ENCODE peak calls at places on chromosomes 11 and 22, in four cellular contexts. One of them, this sample, is unnamed.

GRCh38 chr11:123454060-123454651 is 24.1 kb downstream of the GRAMD1B start:
- DNase-seq in transverse colon: peak
- DNase-seq in A549: peak
- DNase-seq in HCT116: peak
- DNase-seq in this sample: no peak

GRCh38 chr11:76415073-76415472 is 29.7 kb upstream of the EMSY start:
- DNase-seq in transverse colon: no peak
- DNase-seq in A549: peak
- DNase-seq in HCT116: no peak
- DNase-seq in this sample: no peak

GRCh38 chr22:29715240-29715639 is 4.6 kb upstream of the CABP7 start:
- DNase-seq in transverse colon: no peak
- DNase-seq in A549: no peak
- DNase-seq in HCT116: no peak
- DNase-seq in this sample: no peak

GRCh38 chr11:92329644-92330043 is 105.0 kb downstream of the FAT3 start:
- DNase-seq in transverse colon: no peak
- DNase-seq in A549: no peak
- DNase-seq in HCT116: no peak
- DNase-seq in this sample: no peak

GRCh38 chr11:95296621-95297025 is 65.6 kb upstream of the SESN3 start:
- DNase-seq in transverse colon: no peak
- DNase-seq in A549: no peak
- DNase-seq in HCT116: no peak
- DNase-seq in this sample: no peak

GRCh38 chr11:40514124-40514523 is 945.3 kb downstream of the LRRC4C start:
- DNase-seq in transverse colon: no peak
- DNase-seq in A549: peak
- DNase-seq in HCT116: no peak
- DNase-seq in this sample: no peak

GRCh38 chr11:32438883-32439487 is 3.6 kb upstream of the WT1 start:
- DNase-seq in transverse colon: no peak
- DNase-seq in A549: no peak
- DNase-seq in HCT116: no peak
- DNase-seq in this sample: no peak

GRCh38 chr11:77094841-77095365 is 7.7 kb upstream of the OMP start:
- DNase-seq in transverse colon: no peak
- DNase-seq in A549: no peak
- DNase-seq in HCT116: no peak
- DNase-seq in this sample: no peak

GRCh38 chr11:110174645-110175310 is 81.6 kb downstream of the ZC3H12C start:
- DNase-seq in transverse colon: no peak
- DNase-seq in A549: no peak
- DNase-seq in HCT116: no peak
- DNase-seq in this sample: no peak

GRCh38 chr11:13339196-13340153 is 61.9 kb downstream of the BMAL1 start:
- DNase-seq in transverse colon: no peak
- DNase-seq in A549: peak
- DNase-seq in HCT116: no peak
- DNase-seq in this sample: no peak

GRCh38 chr11:18768472-18768901 is 23.1 kb downstream of the PTPN5 start:
- DNase-seq in transverse colon: no peak
- DNase-seq in A549: no peak
- DNase-seq in HCT116: no peak
- DNase-seq in this sample: no peak

GRCh38 chr11:23473782-23474181 is 613.5 kb upstream of the CCDC179 start:
- DNase-seq in transverse colon: no peak
- DNase-seq in A549: no peak
- DNase-seq in HCT116: no peak
- DNase-seq in this sample: no peak

GRCh38 chr11:94134651-94135512 is 6.2 kb downstream of the PANX1 start:
- DNase-seq in transverse colon: peak
- DNase-seq in A549: no peak
- DNase-seq in HCT116: no peak
- DNase-seq in this sample: peak

GRCh38 chr11:64036081-64037026 is 623 bp downstream of the FLRT1 start:
- DNase-seq in transverse colon: no peak
- DNase-seq in A549: no peak
- DNase-seq in HCT116: no peak
- DNase-seq in this sample: peak

GRCh38 chr11:9004310-9004945 is 627 bp upstream of the NRIP3 start:
- DNase-seq in transverse colon: peak
- DNase-seq in A549: no peak
- DNase-seq in HCT116: no peak
- DNase-seq in this sample: no peak

GRCh38 chr11:62445314-62445740 is 26.5 kb downstream of the SCGB1A1 start:
- DNase-seq in transverse colon: peak
- DNase-seq in A549: no peak
- DNase-seq in HCT116: no peak
- DNase-seq in this sample: no peak

GRCh38 chr22:21641795-21642583 is at the start of gene SDF2L1:
- DNase-seq in transverse colon: peak
- DNase-seq in A549: peak
- DNase-seq in HCT116: peak
- DNase-seq in this sample: peak
- TF ChIP-seq POLR2A in transverse colon: peak
- TF ChIP-seq POLR2A in A549: peak
- TF ChIP-seq POLR2A in HCT116: peak
- TF ChIP-seq POLR2A in this sample: peak

GRCh38 chr22:19963863-19964642 is 22.4 kb upstream of the TXNRD2 start:
- DNase-seq in transverse colon: no peak
- DNase-seq in A549: no peak
- DNase-seq in HCT116: no peak
- DNase-seq in this sample: no peak
- TF ChIP-seq POLR2A in transverse colon: no peak
- TF ChIP-seq POLR2A in A549: no peak
- TF ChIP-seq POLR2A in HCT116: no peak
- TF ChIP-seq POLR2A in this sample: no peak

GRCh38 chr11:125625225-125625593 is 246 bp downstream of the CHEK1 start:
- DNase-seq in transverse colon: no peak
- DNase-seq in A549: no peak
- DNase-seq in HCT116: no peak
- DNase-seq in this sample: no peak

GRCh38 chr11:125627236-125627910 is 2.4 kb downstream of the CHEK1 start:
- DNase-seq in transverse colon: no peak
- DNase-seq in A549: no peak
- DNase-seq in HCT116: no peak
- DNase-seq in this sample: no peak

GRCh38 chr11:125624756-125625213 is at the start of gene CHEK1:
- DNase-seq in transverse colon: peak
- DNase-seq in A549: no peak
- DNase-seq in HCT116: no peak
- DNase-seq in this sample: peak

GRCh38 chr11:125626381-125626950 is 1.5 kb downstream of the CHEK1 start:
- DNase-seq in transverse colon: no peak
- DNase-seq in A549: no peak
- DNase-seq in HCT116: no peak
- DNase-seq in this sample: no peak

DNA sequence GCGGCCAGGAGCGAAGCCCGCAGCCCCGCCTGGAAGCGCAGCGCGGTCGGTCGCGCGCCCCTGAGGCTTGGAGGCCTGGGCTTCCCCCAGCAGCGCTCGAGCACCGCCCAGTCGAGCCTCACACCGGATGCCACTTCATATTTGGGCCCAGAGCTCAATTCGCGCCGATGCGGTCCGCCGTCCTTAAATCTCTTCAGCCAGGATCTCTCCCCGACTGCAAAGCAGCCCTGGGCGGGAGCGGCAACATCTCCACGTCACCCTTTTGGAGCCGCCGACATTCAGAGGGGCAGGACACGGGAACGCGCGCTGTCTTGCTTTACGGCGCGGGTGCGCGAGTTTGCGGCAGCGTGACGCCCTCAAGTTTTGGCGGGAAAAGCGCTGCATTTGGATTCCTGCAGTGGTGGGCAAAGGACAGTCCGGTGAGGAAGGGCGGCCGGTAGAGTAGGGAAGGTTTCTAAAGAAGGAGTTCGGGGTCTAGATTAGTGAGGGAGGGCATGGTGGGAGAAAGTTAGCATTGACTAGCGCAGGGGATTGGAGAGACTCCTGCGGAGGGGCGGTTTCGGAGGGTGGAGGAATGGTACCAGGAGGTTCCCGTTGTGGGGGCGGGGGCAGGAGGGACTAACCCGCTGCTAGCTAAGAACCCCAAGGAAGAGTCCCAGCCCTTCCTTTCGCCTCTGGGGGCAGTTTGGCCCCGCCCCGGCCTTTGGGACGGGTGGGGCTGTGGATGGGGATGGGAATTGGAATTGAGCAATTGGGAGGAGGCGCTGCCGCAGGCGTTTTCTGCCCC is 824 bp downstream of the CHEK1 start:
- DNase-seq in transverse colon: peak
- DNase-seq in A549: peak
- DNase-seq in HCT116: peak
- DNase-seq in this sample: peak
- TF ChIP-seq POLR2A in transverse colon: peak
- TF ChIP-seq POLR2A in A549: peak
- TF ChIP-seq POLR2A in HCT116: peak
- TF ChIP-seq POLR2A in this sample: peak

DNA sequence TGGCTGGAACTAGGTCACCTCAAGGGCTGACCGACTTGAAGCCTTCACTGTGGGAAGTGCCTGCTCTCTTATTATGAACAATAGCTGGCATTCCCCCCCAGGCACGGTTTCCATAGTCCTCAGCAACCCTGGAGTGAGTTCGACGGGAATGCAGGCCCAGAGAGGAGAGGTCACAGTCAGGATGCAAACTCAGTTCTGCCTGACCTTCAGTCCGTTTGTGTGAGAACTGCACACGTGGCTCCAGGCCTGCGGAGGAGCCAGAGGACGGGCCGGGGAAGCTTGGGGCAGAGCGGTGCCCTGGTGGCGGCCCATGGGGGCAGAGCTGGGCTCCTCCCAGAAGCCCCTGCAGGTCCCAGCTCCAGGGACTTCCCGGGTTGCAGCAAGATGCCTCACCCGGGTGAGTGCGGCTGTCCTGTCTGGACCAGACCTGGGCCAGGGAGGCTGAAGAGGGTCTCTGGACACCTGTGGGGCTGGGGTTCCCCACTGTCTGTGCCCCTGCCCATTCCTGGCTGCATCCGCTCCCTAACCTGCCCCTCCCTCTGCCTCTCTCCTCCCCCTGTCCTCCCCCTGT is 17.2 kb downstream of the SLC25A18 start:
- DNase-seq in transverse colon: no peak
- DNase-seq in A549: no peak
- DNase-seq in HCT116: no peak
- DNase-seq in this sample: no peak
- TF ChIP-seq POLR2A in transverse colon: no peak
- TF ChIP-seq POLR2A in A549: no peak
- TF ChIP-seq POLR2A in HCT116: no peak
- TF ChIP-seq POLR2A in this sample: no peak

GRCh38 chr22:37242395-37242918 is 1.6 kb downstream of the RAC2 start:
- DNase-seq in transverse colon: peak
- DNase-seq in A549: no peak
- DNase-seq in HCT116: no peak
- DNase-seq in this sample: peak
- TF ChIP-seq POLR2A in transverse colon: no peak
- TF ChIP-seq POLR2A in A549: no peak
- TF ChIP-seq POLR2A in HCT116: no peak
- TF ChIP-seq POLR2A in this sample: no peak

DNA sequence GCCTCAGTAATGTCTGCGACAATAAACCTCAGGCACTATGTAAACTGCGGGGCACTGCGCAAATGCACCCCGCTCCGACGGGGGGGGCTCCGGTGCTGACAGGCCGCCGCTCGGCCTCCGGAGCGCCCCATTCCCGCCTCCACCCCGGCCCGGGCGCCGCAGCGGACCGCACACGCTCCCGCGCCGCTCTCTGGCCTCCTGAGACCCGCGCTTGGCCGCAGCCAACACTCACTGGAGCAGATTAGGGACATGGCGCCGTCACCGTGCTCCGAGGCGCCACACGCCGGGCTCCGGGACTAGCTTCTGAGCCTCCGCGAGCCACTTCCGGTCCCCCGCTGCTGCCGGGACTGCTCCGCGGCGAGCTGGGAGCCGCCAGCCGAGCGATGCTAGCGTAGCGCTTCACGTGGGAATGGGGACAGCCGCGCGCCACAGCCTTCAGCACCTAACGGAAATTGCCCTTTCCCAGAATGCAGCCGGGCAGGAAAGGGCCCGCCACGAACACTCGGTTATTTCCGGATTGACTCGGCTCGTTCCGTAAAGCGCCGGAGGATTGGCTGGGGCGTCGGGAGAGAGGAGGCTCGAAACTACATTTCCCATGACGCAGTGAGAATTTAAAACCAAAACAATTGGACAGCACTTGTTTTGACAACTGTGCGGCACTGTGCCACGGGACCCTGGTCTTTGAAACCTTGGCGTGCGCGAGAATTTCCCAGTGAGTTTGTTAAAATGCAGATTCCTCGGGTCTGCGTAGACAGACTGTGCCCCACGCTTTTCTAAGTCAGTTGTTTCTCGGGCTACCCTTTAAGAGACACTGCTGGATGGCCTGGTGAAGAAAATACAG is at the start of gene PRPF19:
- DNase-seq in transverse colon: peak
- DNase-seq in A549: peak
- DNase-seq in HCT116: peak
- DNase-seq in this sample: peak
- TF ChIP-seq POLR2A in transverse colon: peak
- TF ChIP-seq POLR2A in A549: peak
- TF ChIP-seq POLR2A in HCT116: peak
- TF ChIP-seq POLR2A in this sample: peak

GRCh38 chr22:25112538-25113253 is 87.0 kb upstream of the CRYBB3 start:
- DNase-seq in transverse colon: no peak
- DNase-seq in A549: no peak
- DNase-seq in HCT116: no peak
- DNase-seq in this sample: peak
- TF ChIP-seq POLR2A in transverse colon: no peak
- TF ChIP-seq POLR2A in A549: no peak
- TF ChIP-seq POLR2A in HCT116: no peak
- TF ChIP-seq POLR2A in this sample: no peak

GRCh38 chr22:43127166-43127908 is 15.9 kb downstream of the MCAT start:
- DNase-seq in transverse colon: peak
- DNase-seq in A549: no peak
- DNase-seq in HCT116: peak
- DNase-seq in this sample: no peak
- TF ChIP-seq POLR2A in transverse colon: peak
- TF ChIP-seq POLR2A in A549: no peak
- TF ChIP-seq POLR2A in HCT116: no peak
- TF ChIP-seq POLR2A in this sample: no peak

DNA sequence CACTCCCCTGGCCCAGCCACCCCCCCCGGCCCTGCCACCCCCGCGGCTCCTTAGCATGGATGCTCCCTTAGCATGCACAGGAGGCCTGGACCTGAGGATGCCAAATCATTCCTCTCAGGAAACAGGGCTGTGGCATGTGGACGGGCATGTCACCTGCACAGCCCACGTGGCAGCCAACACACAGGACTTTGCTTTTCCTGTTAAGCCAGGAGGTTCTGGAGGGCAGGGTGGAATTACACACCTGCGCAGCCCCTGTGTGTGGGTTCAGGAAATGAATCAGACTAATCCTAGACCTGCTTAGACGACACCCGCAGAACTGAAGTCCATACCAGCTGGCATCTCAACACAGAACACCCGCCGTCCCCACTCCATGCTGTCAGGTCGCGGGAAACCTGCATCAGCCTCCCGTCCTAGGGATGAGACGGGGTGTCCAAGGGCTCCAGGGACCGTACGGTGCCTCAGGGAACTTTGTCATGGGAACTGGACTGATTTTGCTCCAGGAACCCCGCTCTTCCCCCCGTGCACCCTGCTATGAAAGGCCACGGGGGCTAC is 10.2 kb downstream of the CERK start:
- DNase-seq in transverse colon: no peak
- DNase-seq in A549: no peak
- DNase-seq in HCT116: no peak
- DNase-seq in this sample: no peak
- TF ChIP-seq POLR2A in transverse colon: no peak
- TF ChIP-seq POLR2A in A549: no peak
- TF ChIP-seq POLR2A in HCT116: no peak
- TF ChIP-seq POLR2A in this sample: no peak

This sample was measured in body of pancreas.